ENCODE peak calls at places on chromosomes 2 and 18, in four cellular contexts. L is heart right ventricle, A is upper lobe of right lung, F is aorta. M is an unnamed sample. For H3K4me1 and H3K27me3, the result is how much of the 10 kb centered on the place peaks cover.

GRCh38 chr18:47772374-47773248 is 157.8 kb downstream of the SMAD2 start:
- DNase-seq in L (peak), F (no peak), A (peak), M (peak)

GRCh38 chr2:132415256-132416079 is 1.1 kb upstream of the GPR39 start:
- DNase-seq in L (peak), F (peak), A (peak), M (no peak)

GRCh38 chr2:17620280-17620679 is 79.8 kb downstream of the VSNL1 start:
- DNase-seq in A (no peak), L (peak), F (no peak), M (no peak)

GRCh38 chr2:232321156-232321816 is 57.3 kb upstream of the ALPP start:
- DNase-seq in L (no peak), F (peak), A (no peak), M (no peak)

GRCh38 chr2:177806025-177806424 is 266.6 kb downstream of the PDE11A start:
- DNase-seq in F (no peak), L (no peak), A (no peak), M (no peak)

GRCh38 chr2:61287254-61287653 is 125.3 kb downstream of the C2orf74 start:
- DNase-seq in A (no peak), F (no peak), L (no peak), M (no peak)

GRCh38 chr2:103353754-103354153 is 591.9 kb downstream of the TMEM182 start:
- DNase-seq in F (no peak), L (no peak), A (no peak), M (no peak)

GRCh38 chr2:50872543-50872942 is 159.4 kb downstream of the NRXN1 start:
- DNase-seq in A (no peak), L (no peak), F (no peak), M (no peak)

GRCh38 chr2:37880546-37880945 is 44.5 kb upstream of the RMDN2 start:
- DNase-seq in A (no peak), F (no peak), L (no peak), M (no peak)

GRCh38 chr2:8277921-8278571 is 403.8 kb upstream of the ID2 start:
- DNase-seq in L (no peak), A (no peak), F (no peak), M (no peak)

DNA sequence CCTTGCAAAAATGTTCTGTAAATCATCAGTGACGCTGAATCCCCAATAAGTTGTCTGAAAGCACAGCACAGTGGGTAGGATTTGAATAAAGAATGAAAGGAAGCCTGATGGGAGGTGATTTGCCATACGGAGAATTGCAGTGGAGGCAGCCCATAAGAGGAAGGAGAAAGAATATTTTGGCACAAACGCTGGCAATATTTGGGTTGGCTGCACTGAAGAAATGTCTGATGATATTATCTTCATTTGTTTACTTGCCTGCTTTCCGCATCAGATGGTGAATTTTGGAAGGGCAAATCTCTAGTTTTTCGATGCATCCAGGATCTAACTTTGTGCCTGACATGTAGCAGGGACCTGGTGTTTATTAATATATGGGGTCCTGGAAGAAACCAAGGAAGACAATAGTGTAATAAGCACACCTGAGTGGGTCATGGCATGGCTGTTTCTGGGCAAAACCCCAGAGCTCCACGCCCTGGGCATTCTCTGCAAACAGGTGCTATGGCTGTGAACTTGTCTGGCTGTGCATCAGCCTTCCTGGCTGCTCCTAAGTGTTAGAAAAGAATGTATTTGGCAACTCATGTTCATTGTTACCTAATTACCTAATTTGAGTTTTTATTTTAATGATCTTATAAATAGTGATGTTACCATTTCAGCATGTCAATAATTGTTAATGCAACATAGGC is 5.9 kb downstream of the GALR1 start:
- DNase-seq in F (no peak), L (no peak), A (no peak), M (no peak)
- H3K4me3 ChIP-seq in F (no peak), L (no peak), A (no peak), M (no peak)

DNA sequence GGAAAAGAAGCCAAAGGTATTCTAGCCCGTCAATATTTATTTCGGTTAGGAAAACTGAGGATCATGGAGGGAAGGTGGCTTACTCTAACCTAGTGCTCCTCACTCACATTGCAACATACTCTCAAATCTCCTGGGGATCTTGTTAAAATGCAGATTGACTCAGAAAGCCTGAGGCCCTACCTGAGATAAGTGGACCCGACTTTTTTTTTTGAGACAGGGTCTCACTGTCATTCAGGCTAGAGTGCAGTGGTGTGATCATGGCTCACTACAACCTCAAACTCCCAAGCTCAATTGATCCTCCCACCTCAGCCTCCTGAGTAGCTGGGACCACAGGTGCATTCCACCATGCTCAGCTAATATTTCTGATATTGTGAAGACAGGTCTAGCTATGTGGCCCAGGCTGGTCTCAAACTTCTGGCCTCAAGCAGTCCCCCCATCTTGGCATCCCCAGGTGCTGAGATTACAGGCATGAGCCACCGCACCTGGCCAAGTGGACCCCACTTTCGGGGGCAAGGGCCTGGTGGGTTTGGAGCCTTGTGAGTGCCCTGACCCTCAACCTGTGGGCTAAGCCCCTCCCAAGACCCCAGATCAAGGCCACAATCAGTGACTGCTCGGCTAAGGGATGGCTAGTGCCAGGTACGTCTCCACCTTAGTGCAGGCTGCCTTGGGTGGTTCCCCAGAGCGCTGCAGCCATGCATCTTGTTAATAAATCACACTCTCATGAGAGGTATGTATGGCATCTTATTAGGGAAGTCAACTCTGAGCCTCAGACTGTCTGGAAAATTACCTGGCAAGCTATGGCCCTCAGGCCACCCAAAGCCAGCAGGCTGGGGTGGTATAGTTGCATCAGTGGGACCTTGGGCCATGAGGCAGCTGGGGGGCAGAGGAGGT is 1.1 kb upstream of the NEURL3 start:
- DNase-seq in L (no peak), A (no peak), F (no peak), M (no peak)
- H3K4me1 ChIP-seq in L (under half), A (under half), F (under half), M (under half)

GRCh38 chr2:119158563-119159347 is at the start of gene C1QL2:
- DNase-seq in L (no peak), F (no peak), A (no peak), M (no peak)
- H3K27me3 ChIP-seq in L (half or more), F (under half), A (half or more), M (half or more)

GRCh38 chr2:159155791-159156190 is 130.7 kb downstream of the WDSUB1 start:
- DNase-seq in A (no peak), L (no peak), F (no peak), M (no peak)
- H3K4me3 ChIP-seq in A (no peak), L (no peak), F (no peak), M (no peak)

GRCh38 chr2:144681389-144681788 is 161.5 kb upstream of the ZEB2 start:
- DNase-seq in L (no peak), A (no peak), F (no peak), M (no peak)

GRCh38 chr2:144683955-144684354 is 164.0 kb upstream of the ZEB2 start:
- DNase-seq in F (no peak), A (no peak), L (no peak), M (no peak)

GRCh38 chr2:144679942-144680341 is 160.0 kb upstream of the ZEB2 start:
- DNase-seq in F (no peak), A (no peak), L (no peak), M (no peak)

GRCh38 chr2:144682248-144682647 is 162.3 kb upstream of the ZEB2 start:
- DNase-seq in F (no peak), A (no peak), L (no peak), M (no peak)

DNA sequence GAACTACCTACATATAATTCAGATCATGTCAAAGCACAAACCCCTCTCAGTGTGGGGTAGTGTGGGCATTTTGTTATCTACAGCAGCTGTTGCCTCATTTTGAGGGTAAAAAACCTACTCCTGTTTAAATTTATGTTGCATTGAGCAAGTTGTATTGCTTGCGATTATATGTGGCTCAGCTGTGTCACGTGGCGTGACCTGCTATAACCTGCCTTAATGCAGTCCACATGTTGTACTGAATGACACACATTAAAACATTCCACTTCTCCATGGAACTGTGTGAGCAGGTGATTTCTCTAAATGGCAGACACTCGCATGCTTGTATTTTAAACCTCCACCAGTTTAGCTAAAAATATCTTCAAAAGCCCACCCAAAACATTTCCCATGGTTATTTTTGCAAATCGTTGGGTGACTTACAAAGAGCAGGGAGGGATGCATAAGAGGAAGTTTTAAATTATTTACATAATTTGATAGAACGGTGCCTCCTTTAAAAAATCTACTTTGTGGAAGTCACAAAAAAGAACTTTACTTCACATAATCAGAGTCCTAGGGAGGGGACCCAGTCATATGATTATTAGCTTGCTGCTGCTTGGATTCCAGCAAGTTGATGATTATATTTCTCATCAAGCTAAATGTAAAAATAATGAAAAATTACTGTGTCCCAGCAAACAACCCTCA is 163.3 kb upstream of the ZEB2 start:
- DNase-seq in F (no peak), L (no peak), A (no peak), M (no peak)
- H3K4me1 ChIP-seq in F (under half), L (under half), A (under half), M (under half)

GRCh38 chr2:199460101-199460671 is 2.4 kb upstream of the SATB2 start:
- DNase-seq in L (no peak), A (no peak), F (no peak), M (no peak)

GRCh38 chr2:199459286-199460100 is 1.8 kb upstream of the SATB2 start:
- DNase-seq in A (peak), L (peak), F (peak), M (peak)

GRCh38 chr2:199462167-199462976 is 4.6 kb upstream of the SATB2 start:
- DNase-seq in F (no peak), L (no peak), A (no peak), M (no peak)

GRCh38 chr2:199461455-199462166 is 3.9 kb upstream of the SATB2 start:
- DNase-seq in L (no peak), A (no peak), F (no peak), M (no peak)

DNA sequence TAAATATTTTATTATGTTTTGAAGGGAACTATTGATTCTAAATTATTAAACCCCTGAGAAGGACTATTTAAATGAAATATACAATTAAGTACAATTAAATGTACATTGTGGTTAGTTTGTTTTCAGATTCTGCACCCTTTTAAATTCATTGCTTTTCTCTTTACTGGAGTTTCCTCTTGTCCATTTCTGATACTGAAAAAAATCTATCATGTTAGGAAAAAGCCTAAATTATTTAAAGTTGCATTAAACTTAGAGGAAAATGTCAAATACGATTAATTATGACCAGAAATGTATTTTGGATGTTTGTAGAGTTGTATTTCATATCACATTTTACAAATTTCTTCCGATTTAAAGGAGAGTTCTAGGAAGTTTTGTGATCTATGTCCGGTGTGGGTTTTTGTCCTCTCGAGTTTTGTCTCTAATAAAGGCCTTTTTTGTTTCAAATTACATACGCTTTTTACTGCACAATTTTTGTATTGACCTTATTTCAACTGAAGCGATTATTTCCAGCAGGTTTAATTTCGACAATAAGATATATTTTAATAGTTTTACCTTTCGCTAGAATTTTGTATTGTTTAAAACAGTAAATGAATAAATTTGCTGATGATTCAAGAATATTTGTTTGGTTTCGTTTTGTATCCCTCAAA is 3.2 kb upstream of the SATB2 start:
- DNase-seq in L (no peak), A (no peak), F (no peak), M (no peak)
- H3K27me3 ChIP-seq in L (half or more), A (half or more), F (under half), M (under half)

GRCh38 chr18:76266226-76266991 is 228.6 kb downstream of the ZNF516 start:
- DNase-seq in A (no peak), F (no peak), L (no peak), M (no peak)
- H3K4me3 ChIP-seq in A (peak), F (no peak), L (peak), M (no peak)

DNA sequence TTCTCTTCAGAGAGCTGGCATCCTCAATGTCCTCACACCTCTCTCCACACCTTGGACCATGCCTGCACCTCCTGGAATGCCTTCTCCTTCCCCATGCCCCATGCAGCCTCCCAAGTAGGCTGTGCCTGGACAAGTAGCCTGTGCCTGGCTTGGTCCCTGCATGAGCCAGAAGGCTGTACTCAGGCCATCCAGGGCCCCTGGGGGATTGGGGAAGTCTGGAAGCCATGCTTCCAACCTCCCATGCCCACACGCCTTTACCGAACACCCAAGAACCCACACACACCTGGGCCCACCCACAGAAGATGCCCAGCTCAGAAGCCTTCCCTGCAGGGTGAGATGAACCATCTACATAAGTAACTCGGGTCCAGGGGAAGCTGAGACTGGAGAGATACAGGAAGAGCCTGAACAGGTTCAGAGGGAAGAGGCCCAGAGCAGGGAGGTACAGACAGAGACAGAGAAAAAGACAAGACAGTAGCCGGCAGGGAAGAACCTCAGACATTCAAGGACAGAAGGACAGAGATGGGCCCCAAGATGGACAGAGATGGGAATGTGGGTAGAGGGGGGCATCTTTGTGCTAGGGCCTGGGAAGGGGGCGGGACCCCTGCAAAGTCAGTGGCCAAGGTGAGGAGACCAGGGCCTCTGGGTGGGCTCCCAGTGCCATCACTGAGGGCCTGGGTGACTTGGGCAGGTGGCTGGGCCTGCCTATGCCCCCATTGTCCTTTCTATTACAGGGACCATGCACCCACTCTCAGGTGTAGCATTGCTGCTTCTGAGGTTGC is 4.3 kb downstream of the BIN1 start:
- DNase-seq in L (no peak), F (peak), A (no peak), M (no peak)
- H3K4me1 ChIP-seq in L (under half), F (under half), A (under half), M (under half)

GRCh38 chr2:181684454-181685149 is 4.3 kb upstream of the NEUROD1 start:
- DNase-seq in A (no peak), F (no peak), L (no peak), M (no peak)
- H3K27me3 ChIP-seq in A (half or more), F (under half), L (half or more), M (half or more)

GRCh38 chr2:63763336-63764056 is 78.2 kb upstream of the UGP2 start:
- DNase-seq in F (no peak), A (no peak), L (no peak), M (no peak)

GRCh38 chr2:63768051-63768450 is 73.6 kb upstream of the UGP2 start:
- DNase-seq in L (no peak), A (no peak), F (no peak), M (no peak)

GRCh38 chr2:63765117-63765516 is 76.6 kb upstream of the UGP2 start:
- DNase-seq in A (no peak), F (no peak), L (no peak), M (no peak)

GRCh38 chr2:63767307-63767706 is 74.4 kb upstream of the UGP2 start:
- DNase-seq in F (no peak), A (no peak), L (no peak), M (no peak)

GRCh38 chr2:63764630-63765029 is 77.1 kb upstream of the UGP2 start:
- DNase-seq in A (no peak), F (no peak), L (no peak), M (peak)
- H3K4me3 ChIP-seq in A (no peak), F (no peak), L (no peak), M (no peak)

M was measured in HAP-1.